ENCODE peak calls at places on chromosome 1, in five cellular contexts. G is caudate nucleus, B is uterus, U is heart right ventricle, R is GM23338. E is an unnamed sample.

GRCh38 chr1:228933753-228934152 is 198.5 kb downstream of the RHOU start:
- DNase-seq in G (no peak), U (no peak), B (no peak), R (no peak), E (no peak)

GRCh38 chr1:33094971-33095604 is 14.1 kb downstream of the AZIN2 start:
- DNase-seq in R (peak), U (no peak), G (peak), B (peak), E (no peak)

GRCh38 chr1:109262231-109263010 is 13.1 kb downstream of the CELSR2 start:
- DNase-seq in B (no peak), U (no peak), G (no peak), R (no peak), E (no peak)

GRCh38 chr1:107787299-107787698 is 177.7 kb downstream of the VAV3 start:
- DNase-seq in R (peak), G (no peak), U (no peak), B (no peak), E (no peak)

GRCh38 chr1:21022279-21023040 is 154.2 kb downstream of the EIF4G3 start:
- DNase-seq in R (no peak), B (peak), G (no peak), U (no peak), E (no peak)

GRCh38 chr1:59354754-59355337 is 58.0 kb downstream of the FGGY start:
- DNase-seq in U (no peak), G (no peak), B (peak), R (no peak), E (peak)

GRCh38 chr1:46581685-46582455 is 22.2 kb downstream of the MKNK1 start:
- DNase-seq in B (no peak), G (no peak), U (no peak), R (no peak), E (no peak)

GRCh38 chr1:38114231-38114630 is 67.6 kb upstream of the POU3F1 start:
- DNase-seq in U (no peak), B (peak), R (no peak), G (peak), E (peak)

GRCh38 chr1:19636065-19636464 is 8.0 kb upstream of the NBL1 start:
- DNase-seq in G (no peak), R (no peak), B (no peak), U (no peak), E (no peak)

GRCh38 chr1:201376464-201377374 is 761 bp downstream of the TNNT2 start:
- DNase-seq in U (no peak), R (peak), G (no peak), B (no peak), E (no peak)

GRCh38 chr1:226891346-226891745 is 20.9 kb downstream of the PSEN2 start:
- DNase-seq in G (no peak), U (no peak), R (no peak), B (no peak), E (no peak)

GRCh38 chr1:231665046-231665445 is 38.5 kb downstream of the DISC1 start:
- DNase-seq in R (no peak), G (no peak), U (no peak), B (no peak), E (no peak)

GRCh38 chr1:202952818-202953217 is 5.3 kb downstream of the ADIPOR1 start:
- DNase-seq in G (no peak), R (no peak), U (no peak), B (no peak), E (no peak)

GRCh38 chr1:205976708-205977107 is 26.5 kb downstream of the RAB7B start:
- DNase-seq in U (peak), G (no peak), B (no peak), R (peak), E (peak)
- H3K27ac ChIP-seq in U (peak), G (peak), B (no peak), R (no peak), E (peak)

DNA sequence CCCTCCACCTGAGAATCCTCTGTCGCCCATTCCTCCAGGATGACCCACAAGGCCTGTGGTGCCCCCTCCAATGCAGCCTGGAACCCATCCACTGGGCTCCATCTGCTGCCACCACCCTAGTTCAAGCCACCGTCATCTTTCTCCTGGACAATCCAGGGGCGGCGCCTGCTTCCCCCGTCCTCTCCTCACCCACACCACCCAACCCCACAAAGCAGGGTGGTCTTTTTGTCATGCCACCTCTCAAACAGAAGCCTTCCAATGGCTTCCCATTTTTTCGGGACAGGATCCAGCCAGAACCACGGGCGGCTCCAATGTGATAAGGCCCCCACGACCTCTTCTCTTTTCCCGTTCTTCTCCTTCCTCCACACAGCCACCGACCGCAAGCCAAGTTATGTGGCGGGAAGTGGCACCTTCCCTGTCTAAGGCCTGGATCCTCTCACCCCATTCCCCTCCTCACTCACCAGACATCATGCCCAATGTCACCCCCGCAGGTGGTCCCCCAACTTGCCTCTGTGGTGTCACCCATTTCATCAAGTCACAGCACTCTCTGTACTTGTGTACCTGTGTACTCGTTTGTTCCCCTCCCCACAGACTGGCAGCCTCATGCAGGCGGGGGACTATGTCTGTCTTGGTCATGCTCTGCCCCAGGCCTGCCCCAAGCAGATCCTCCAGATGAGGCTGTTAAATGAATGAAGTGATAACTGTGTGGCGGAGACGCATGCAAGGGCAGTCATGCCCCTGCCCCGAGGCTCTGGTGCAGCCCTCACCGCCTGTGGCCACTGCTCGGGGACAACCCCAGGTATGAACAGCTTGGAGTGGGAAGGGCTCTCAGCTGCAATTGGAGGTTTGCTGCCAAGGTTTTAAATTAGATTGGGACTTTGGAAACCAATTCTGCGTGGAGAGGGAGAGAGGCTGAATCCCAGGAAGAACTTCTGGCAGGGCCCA is 11.0 kb downstream of the UBXN11 start:
- DNase-seq in G (no peak), B (no peak), U (no peak), R (no peak), E (peak)
- H3K27ac ChIP-seq in G (no peak), B (no peak), U (no peak), R (no peak), E (no peak)

GRCh38 chr1:116825735-116826438 is 71.7 kb downstream of the CD2 start:
- DNase-seq in U (no peak), G (no peak), B (no peak), R (no peak), E (no peak)

GRCh38 chr1:116827607-116828125 is 73.4 kb downstream of the CD2 start:
- DNase-seq in G (no peak), U (no peak), B (no peak), R (no peak), E (no peak)

GRCh38 chr1:116825400-116825734 is 71.1 kb downstream of the CD2 start:
- DNase-seq in G (no peak), R (no peak), B (peak), U (peak), E (no peak)

GRCh38 chr1:116826818-116827606 is 72.8 kb downstream of the CD2 start:
- DNase-seq in R (no peak), B (no peak), U (no peak), G (no peak), E (no peak)

GRCh38 chr1:116824631-116825399 is 70.6 kb downstream of the CD2 start:
- DNase-seq in B (no peak), R (peak), U (no peak), G (no peak), E (no peak)
- H3K27ac ChIP-seq in B (peak), R (no peak), U (peak), G (no peak), E (no peak)

DNA sequence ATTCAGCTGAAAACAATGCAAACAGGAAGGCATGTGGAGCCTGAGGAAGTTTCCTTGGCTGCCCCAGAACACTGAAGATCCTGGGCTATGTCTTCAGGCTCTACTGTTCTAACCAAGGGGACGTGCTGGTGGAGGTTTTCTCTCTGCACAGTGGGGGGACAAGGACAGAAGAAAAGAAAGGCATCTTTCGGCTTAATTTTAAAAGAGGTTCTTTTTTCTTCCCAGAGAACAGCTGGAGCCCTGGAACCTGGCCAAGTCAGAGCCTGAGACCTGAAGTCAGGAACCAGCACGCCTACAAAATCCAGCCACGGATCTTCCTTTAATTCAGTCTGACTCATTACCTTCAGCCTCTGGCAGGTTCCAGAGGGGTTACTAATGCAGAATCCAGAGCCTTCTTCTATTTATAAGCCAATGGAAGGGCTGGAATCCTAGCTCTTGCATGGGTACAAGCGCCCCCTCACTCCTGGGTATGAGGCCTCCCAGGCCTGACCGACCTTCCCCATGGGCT is 19.8 kb downstream of the CTNNBIP1 start:
- DNase-seq in B (peak), G (no peak), U (peak), R (peak), E (peak)
- H3K27ac ChIP-seq in B (peak), G (peak), U (peak), R (peak), E (peak)

GRCh38 chr1:234488054-234488953 is 9.3 kb upstream of the TARBP1 start:
- DNase-seq in G (no peak), R (no peak), U (no peak), B (no peak), E (no peak)

GRCh38 chr1:234494049-234494448 is 15.1 kb upstream of the TARBP1 start:
- DNase-seq in G (no peak), U (no peak), R (no peak), B (no peak), E (no peak)

GRCh38 chr1:234489692-234490065 is 10.7 kb upstream of the TARBP1 start:
- DNase-seq in B (no peak), U (no peak), R (no peak), G (no peak), E (no peak)

GRCh38 chr1:234488954-234489691 is 10.1 kb upstream of the TARBP1 start:
- DNase-seq in G (no peak), R (no peak), B (no peak), U (no peak), E (no peak)

GRCh38 chr1:234490789-234491479 is 12.0 kb upstream of the TARBP1 start:
- DNase-seq in U (no peak), R (no peak), B (no peak), G (no peak), E (no peak)
- H3K27ac ChIP-seq in U (no peak), R (no peak), B (no peak), G (no peak), E (no peak)

DNA sequence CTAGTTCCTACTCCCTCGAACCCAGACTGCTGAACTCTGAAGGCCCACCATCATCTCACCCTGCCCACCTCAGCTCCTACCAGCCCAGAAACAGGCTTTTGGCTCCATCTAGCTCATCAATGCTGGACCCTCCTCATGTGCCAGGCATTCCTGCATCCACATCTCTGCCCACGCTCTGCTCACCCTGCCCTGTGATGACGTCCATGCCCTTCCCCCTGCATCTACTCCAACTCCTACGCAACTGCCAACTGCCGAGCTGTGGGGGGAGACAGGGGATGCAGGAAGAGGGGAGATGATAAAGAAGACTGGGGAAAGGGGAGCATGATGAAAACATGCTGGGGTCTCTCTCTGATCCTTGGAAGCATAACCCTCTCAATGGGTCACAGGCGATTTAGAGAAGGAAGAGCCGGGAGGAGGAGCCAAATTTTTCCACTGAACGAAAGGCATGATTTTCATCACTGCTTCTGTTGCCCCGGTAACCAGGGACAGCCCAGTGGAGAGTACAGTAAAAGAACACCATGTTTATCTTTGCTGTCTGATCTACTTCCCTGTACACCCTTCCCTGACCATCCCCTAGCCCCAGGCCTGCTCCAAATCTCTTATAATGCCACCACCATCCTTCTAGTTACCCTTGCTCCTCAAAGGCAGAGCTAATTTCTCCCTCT is 44.3 kb downstream of the CD34 start:
- DNase-seq in G (peak), U (no peak), R (no peak), B (peak), E (peak)
- H3K27ac ChIP-seq in G (peak), U (peak), R (no peak), B (peak), E (peak)

DNA sequence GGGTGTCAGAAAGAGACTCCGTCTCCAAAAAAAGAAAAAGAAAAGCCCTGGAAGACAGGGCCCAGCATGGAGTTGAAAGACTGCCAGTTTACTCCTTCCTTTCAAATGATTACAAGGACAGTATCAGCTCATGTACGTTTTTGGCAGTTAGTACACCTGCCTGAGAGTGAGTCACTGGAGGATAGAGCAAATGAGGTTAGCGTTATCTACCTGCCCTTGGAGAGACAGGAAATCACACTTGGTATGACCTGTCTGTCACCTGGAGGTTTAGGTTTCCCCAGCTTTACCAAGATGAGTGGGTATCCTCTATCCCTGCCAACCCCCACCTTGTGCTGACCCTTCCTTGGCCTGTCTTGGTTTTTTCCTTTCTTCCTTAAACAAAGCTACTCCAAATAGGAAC is 96.8 kb upstream of the BMP8A start:
- DNase-seq in R (no peak), U (no peak), B (no peak), G (no peak), E (no peak)
- H3K27ac ChIP-seq in R (no peak), U (peak), B (peak), G (no peak), E (peak)

GRCh38 chr1:178724386-178724733 is 684 bp upstream of the RALGPS2 start:
- DNase-seq in B (no peak), R (peak), U (no peak), G (no peak), E (no peak)
- H3K27ac ChIP-seq in B (peak), R (peak), U (peak), G (peak), E (peak)

GRCh38 chr1:64110924-64111777 is 92.3 kb upstream of the UBE2U start:
- DNase-seq in G (no peak), R (no peak), U (no peak), B (no peak), E (no peak)

GRCh38 chr1:64114012-64114525 is 89.4 kb upstream of the UBE2U start:
- DNase-seq in G (no peak), U (no peak), R (no peak), B (no peak), E (no peak)

GRCh38 chr1:64112281-64112680 is 91.1 kb upstream of the UBE2U start:
- DNase-seq in U (no peak), R (no peak), G (no peak), B (no peak), E (no peak)

GRCh38 chr1:64107587-64107986 is 95.8 kb upstream of the UBE2U start:
- DNase-seq in R (no peak), U (no peak), B (no peak), G (no peak), E (no peak)

DNA sequence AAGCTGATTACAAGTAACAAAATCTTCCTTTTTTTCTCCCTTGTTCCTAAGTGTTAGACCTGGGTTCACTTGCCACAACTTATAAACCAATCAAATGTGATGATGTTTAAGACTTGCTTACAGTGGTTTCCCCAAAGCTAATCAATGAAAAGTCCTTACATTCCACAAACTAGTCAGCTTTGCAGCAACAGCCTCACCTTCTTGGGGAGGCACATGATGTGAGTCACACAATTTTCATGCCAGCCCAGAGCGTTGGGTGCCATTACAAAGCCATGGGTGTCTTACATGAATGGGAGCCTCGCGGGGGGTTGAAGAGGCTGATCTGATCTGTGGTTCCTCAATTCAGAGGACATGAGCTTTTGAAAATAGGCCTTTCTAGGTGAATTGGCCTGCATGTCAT is 91.6 kb upstream of the UBE2U start:
- DNase-seq in R (no peak), U (no peak), G (no peak), B (no peak), E (no peak)
- H3K27ac ChIP-seq in R (no peak), U (no peak), G (no peak), B (no peak), E (no peak)

E was measured in psoas muscle.